ENCODE peak calls at places on chromosome 9, in ten cellular contexts. Q is endodermal cell; I is HCT116; S is AG04450; W is right atrium auricular region; J is CD4-positive, CD25-positive, alpha-beta regulatory T cell; V is right cardiac atrium; X is uterus; B is tibial artery; M is upper lobe of right lung. T is an unnamed sample. For H3K9me3, the result is how much of the 10 kb centered on the place peaks cover.

GRCh38 chr9:120330031-120330430 is 249.9 kb downstream of the CDK5RAP2 start:
- DNase-seq in X (no peak), W (peak), M (no peak), I (no peak), Q (no peak), V (no peak), S (no peak), J (no peak), B (no peak), T (no peak)

GRCh38 chr9:82780017-82780416 is 282.9 kb downstream of the RASEF start:
- DNase-seq in I (no peak), X (no peak), J (no peak), V (no peak), B (no peak), W (no peak), S (no peak), Q (no peak), M (no peak), T (no peak)

GRCh38 chr9:117247271-117247670 is 167.6 kb downstream of the ASTN2 start:
- DNase-seq in I (no peak), X (no peak), J (no peak), Q (peak), W (no peak), V (no peak), S (no peak), B (no peak), M (no peak), T (peak)

GRCh38 chr9:126223798-126224531 is 102.7 kb upstream of the MVB12B start:
- DNase-seq in M (no peak), X (no peak), V (no peak), J (no peak), B (no peak), I (no peak), Q (no peak), W (no peak), S (no peak), T (no peak)

GRCh38 chr9:89677696-89678393 is 73.0 kb downstream of the GADD45G start:
- DNase-seq in S (no peak), J (no peak), B (no peak), X (no peak), V (no peak), I (no peak), Q (peak), M (no peak), W (no peak), T (peak)

GRCh38 chr9:134793281-134793680 is 87.3 kb upstream of the FCN2 start:
- DNase-seq in Q (no peak), J (no peak), I (no peak), B (no peak), W (no peak), M (no peak), V (peak), X (no peak), S (no peak), T (no peak)

GRCh38 chr9:121505903-121506640 is 6.4 kb upstream of the GGTA1 start:
- DNase-seq in I (no peak), J (no peak), Q (no peak), W (no peak), S (no peak), B (no peak), V (no peak), M (no peak), X (no peak), T (no peak)

GRCh38 chr9:135550344-135550918 is 4.5 kb downstream of the OBP2A start:
- DNase-seq in J (no peak), Q (no peak), V (no peak), M (peak), X (no peak), I (no peak), S (no peak), B (no peak), W (no peak), T (no peak)

GRCh38 chr9:91211414-91211813 is 150.3 kb downstream of the AUH start:
- DNase-seq in J (no peak), I (no peak), M (no peak), V (no peak), S (no peak), Q (no peak), B (no peak), X (no peak), W (no peak), T (no peak)

GRCh38 chr9:95048225-95049087 is 269.1 kb downstream of the FANCC start:
- DNase-seq in Q (peak), B (peak), W (no peak), V (peak), J (peak), S (no peak), X (peak), I (no peak), M (peak), T (peak)

GRCh38 chr9:134488251-134488900 is 153.2 kb upstream of the COL5A1 start:
- DNase-seq in M (peak), I (no peak), V (peak), X (no peak), S (no peak), W (peak), J (no peak), Q (no peak), B (no peak), T (no peak)

GRCh38 chr9:650362-650761 is 191.1 kb upstream of the DMRT1 start:
- DNase-seq in Q (peak), J (no peak), W (no peak), S (no peak), B (no peak), M (no peak), I (no peak), X (no peak), V (no peak), T (no peak)

GRCh38 chr9:89592963-89593775 is 11.6 kb upstream of the GADD45G start:
- DNase-seq in I (no peak), Q (peak), V (no peak), S (no peak), W (peak), X (no peak), M (no peak), B (no peak), J (no peak), T (peak)

GRCh38 chr9:111842313-111842712 is 47.6 kb upstream of the SHOC1 start:
- DNase-seq in J (no peak), W (no peak), I (no peak), M (no peak), X (no peak), Q (no peak), B (no peak), S (no peak), V (no peak), T (no peak)

GRCh38 chr9:98226516-98226915 is 28.9 kb downstream of the TBC1D2 start:
- DNase-seq in M (no peak), S (no peak), V (no peak), J (no peak), I (no peak), Q (no peak), B (no peak), W (no peak), X (no peak), T (no peak)

DNA sequence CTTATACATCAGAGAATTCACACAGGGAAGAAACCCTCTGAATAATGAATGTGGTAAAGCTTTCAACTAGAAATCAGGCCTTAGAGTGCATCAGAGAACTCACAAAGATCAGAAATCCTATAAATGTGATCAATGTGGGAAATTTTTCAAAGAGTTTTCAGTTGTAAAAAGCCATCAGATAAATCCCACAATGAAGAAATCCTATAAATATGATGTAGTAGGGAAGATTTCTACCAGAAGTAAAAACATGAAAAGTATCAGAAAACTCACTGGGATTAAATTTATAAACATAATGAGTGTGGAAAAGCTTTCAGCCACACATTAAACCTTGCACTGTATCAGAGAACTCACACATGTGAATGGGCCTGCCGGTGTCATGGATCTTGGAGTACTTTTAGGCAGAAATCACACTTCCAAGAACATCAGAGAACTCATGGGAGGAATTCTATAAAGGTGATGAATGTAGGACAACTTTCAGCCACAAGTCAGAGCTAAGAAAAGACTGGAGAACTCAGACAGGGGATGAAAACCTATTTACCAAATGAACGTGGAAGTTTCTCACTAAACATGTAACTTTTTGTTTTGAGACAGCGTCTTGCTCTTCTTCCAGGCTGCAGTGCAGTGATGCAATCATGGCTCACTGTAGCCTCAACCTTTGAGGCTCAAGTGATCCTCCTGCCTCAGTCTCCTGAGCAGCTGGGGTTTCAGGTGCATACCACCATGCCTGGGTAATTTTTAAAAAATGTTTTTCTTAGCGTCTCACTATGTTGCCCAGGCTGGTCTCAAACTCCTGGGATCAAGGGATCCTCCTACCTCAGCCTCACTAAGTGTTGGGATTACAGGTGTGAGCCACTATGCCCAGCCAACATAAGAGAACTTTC is 39.5 kb downstream of the ZNF510 start:
- DNase-seq in I (no peak), X (no peak), V (no peak), B (no peak), J (no peak), W (no peak), S (no peak), Q (no peak), M (no peak), T (no peak)
- H3K9me3 ChIP-seq in I (under half), X (under half), V (under half), B (half or more), J (under half), W (under half), S (under half), Q (under half), M (half or more), T (under half)

DNA sequence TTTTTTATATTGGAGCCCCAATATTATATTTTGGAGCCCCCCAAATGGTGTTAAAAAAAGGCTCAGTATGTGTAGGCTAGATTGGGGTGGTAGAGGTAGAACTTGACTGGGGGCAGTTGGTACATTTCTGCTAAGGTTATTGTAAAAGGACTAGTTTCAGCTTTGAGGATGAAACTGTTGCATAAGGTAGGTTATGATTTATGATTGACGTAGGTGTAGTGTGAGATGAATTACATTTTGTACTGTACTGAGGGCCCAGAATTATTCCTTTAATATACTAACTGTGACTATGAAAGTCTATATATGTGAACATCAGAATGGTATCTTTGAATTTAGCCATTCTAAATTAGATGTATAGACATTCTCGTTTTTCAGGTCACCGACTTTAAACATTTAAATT is 3.6 kb downstream of the RIC1 start:
- DNase-seq in Q (no peak), S (no peak), B (no peak), M (no peak), V (no peak), J (no peak), W (no peak), I (no peak), X (no peak), T (no peak)
- H3K4me3 ChIP-seq in Q (peak), S (no peak), B (no peak), M (no peak), V (no peak), J (no peak), W (no peak), I (peak), X (no peak), T (no peak)

GRCh38 chr9:35186524-35186923 is 24.7 kb downstream of the UNC13B start:
- DNase-seq in B (no peak), I (no peak), J (no peak), M (no peak), X (no peak), Q (no peak), V (no peak), W (no peak), S (no peak), T (no peak)
- H3K9me3 ChIP-seq in B (under half), I (under half), J (under half), M (under half), X (under half), Q (half or more), V (under half), W (under half), S (under half), T (under half)

GRCh38 chr9:137412431-137412830 is 10.5 kb downstream of the EXD3 start:
- DNase-seq in V (peak), S (no peak), B (no peak), W (no peak), X (no peak), M (no peak), J (no peak), I (no peak), Q (no peak), T (no peak)

GRCh38 chr9:137410891-137411249 is 12.1 kb downstream of the EXD3 start:
- DNase-seq in J (no peak), V (peak), Q (no peak), W (no peak), X (no peak), I (no peak), M (no peak), B (no peak), S (no peak), T (no peak)

GRCh38 chr9:137409515-137409914 is 13.4 kb downstream of the EXD3 start:
- DNase-seq in I (no peak), J (no peak), Q (no peak), B (no peak), W (no peak), V (peak), M (no peak), S (no peak), X (no peak), T (no peak)

GRCh38 chr9:137411670-137412380 is 11.1 kb downstream of the EXD3 start:
- DNase-seq in J (no peak), B (peak), Q (no peak), I (peak), M (peak), W (peak), S (peak), X (peak), V (peak), T (no peak)

GRCh38 chr9:137411260-137411659 is 11.7 kb downstream of the EXD3 start:
- DNase-seq in W (no peak), M (no peak), J (no peak), I (no peak), B (no peak), V (peak), S (no peak), Q (no peak), X (no peak), T (no peak)
- H3K4me3 ChIP-seq in W (peak), M (peak), J (no peak), I (peak), B (peak), V (no peak), S (no peak), Q (no peak), X (no peak), T (no peak)

DNA sequence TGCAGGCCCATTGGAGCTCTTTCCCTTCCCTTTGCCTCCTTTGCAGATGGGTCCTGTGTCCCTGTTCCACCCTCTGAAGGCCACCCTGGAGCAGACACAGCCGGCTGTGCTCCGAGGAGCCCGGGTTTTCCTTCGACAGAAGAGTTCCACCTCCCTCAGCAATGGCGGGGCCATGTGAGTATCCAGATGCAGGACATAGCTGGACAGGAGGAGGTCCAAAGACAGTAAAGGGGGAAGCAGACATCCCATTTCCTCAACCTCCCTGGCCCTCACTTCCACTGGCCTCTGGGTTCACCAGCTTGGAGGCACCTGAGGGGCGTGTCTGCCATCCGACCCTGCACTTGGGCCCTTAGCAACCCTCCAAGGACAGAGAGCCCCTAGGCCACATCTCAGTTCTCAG is 237.9 kb downstream of the CACNA1B start:
- DNase-seq in B (no peak), Q (no peak), W (no peak), I (no peak), M (peak), S (no peak), J (no peak), V (no peak), X (no peak), T (no peak)
- H3K9me3 ChIP-seq in B (under half), Q (under half), W (under half), I (under half), M (under half), S (half or more), J (under half), V (under half), X (under half), T (under half)

GRCh38 chr9:14302405-14302804 is 11.5 kb downstream of the NFIB start:
- DNase-seq in J (no peak), Q (no peak), V (no peak), B (no peak), W (no peak), S (no peak), I (no peak), X (no peak), M (no peak), T (no peak)
- H3K4me3 ChIP-seq in J (no peak), Q (peak), V (no peak), B (no peak), W (no peak), S (no peak), I (no peak), X (no peak), M (no peak), T (no peak)

DNA sequence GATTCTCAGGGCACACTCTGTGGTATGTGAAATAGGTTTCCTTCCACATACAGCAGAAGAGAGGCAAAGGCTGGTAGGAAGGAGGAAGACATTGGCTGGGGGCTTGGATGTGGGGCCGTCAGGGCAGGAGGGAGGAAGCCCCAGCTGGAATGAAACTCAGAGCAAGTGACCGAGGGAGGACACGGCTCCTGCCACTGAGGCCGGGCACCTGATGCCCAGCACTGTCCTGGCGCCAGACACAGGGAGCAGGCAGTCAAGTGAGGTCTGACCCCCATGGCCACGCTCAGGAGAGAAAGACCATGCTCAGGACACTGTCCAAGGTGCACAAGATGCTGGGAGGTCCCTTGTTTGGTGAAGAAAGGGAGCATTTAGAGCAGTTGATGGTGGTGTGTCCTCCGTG is 245.5 kb downstream of the CACNA1B start:
- DNase-seq in W (no peak), J (no peak), I (no peak), V (no peak), M (no peak), Q (no peak), S (no peak), X (no peak), B (no peak), T (no peak)
- H3K9me3 ChIP-seq in W (under half), J (under half), I (under half), V (under half), M (under half), Q (under half), S (half or more), X (under half), B (under half), T (under half)

GRCh38 chr9:88312517-88313103 is 75.6 kb upstream of the SPIN1 start:
- DNase-seq in W (no peak), V (no peak), Q (no peak), S (no peak), X (no peak), J (no peak), I (no peak), B (no peak), M (no peak), T (no peak)

GRCh38 chr9:88312070-88312469 is 76.2 kb upstream of the SPIN1 start:
- DNase-seq in X (no peak), S (no peak), Q (no peak), W (no peak), I (no peak), B (no peak), J (no peak), V (no peak), M (no peak), T (no peak)

GRCh38 chr9:88310310-88310980 is 77.8 kb upstream of the SPIN1 start:
- DNase-seq in W (no peak), M (peak), X (no peak), Q (peak), B (peak), J (no peak), S (no peak), I (no peak), V (no peak), T (no peak)

GRCh38 chr9:88308831-88309230 is 79.4 kb upstream of the SPIN1 start:
- DNase-seq in V (no peak), X (no peak), J (no peak), I (no peak), W (no peak), M (no peak), S (no peak), B (no peak), Q (no peak), T (no peak)

DNA sequence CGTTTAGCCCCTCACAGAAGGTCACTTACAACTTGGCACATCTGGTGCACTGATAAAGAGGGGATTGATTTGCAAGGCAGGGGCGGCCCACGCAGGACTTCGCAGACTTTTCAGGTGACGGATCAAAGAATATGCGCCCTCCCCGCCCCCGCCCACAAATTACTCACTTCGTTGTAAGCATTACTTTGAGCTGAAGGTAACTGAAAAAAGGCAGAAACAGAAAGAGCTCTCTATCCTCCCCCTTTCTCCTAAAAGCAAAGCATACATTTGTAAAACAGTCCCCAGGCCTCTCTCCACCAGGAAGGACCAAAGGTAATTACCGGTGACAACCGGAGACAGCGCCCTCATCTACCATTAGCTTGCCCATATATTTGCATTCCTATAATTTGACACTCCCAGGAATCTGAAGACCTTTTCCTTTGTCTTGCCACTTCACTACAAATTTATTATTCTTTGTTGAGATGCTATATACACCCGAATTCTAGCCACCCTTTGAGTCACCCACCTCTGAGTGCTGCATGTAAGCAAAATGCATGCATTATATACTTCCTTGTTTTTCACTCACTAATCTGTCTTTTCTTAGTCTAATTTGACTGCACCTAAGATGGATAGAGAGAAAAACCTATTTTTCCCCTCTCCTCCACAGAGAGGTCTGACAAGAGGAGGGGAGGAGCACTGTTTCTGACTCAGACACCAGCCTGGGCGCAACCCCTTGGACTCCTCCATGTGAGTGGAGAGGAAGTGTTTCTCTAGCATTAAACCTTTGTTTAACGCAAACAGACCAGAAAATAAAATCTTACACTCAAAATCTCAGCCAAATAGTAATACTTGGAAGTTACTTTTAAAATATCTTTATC is 74.7 kb upstream of the SPIN1 start:
- DNase-seq in V (no peak), I (no peak), W (no peak), X (no peak), S (no peak), B (no peak), Q (peak), M (no peak), J (no peak), T (no peak)
- H3K4me3 ChIP-seq in V (no peak), I (no peak), W (no peak), X (no peak), S (no peak), B (no peak), Q (no peak), M (no peak), J (no peak), T (no peak)

T was measured in WERI-Rb-1.